ENCODE peak calls at places on chromosomes 13 and 19, in five cellular contexts. I is neuronal stem cell, E is trophoblast cell, Z is H9, Y is H1. U is an unnamed sample.

GRCh38 chr13:100721885-100722512 is 47.4 kb upstream of the TMTC4 start:
- DNase-seq in E (peak), Z (peak), Y (peak), I (peak), U (peak)

GRCh38 chr13:97282705-97283104 is 60.6 kb downstream of the MBNL2 start:
- DNase-seq in Z (no peak), I (no peak), E (no peak), Y (no peak), U (no peak)

GRCh38 chr13:52371736-52372247 is 34.2 kb downstream of the THSD1 start:
- DNase-seq in Y (no peak), E (no peak), Z (no peak), I (peak), U (peak)

GRCh38 chr19:19137556-19138109 is 645 bp downstream of the TMEM161A start:
- DNase-seq in Y (no peak), E (no peak), Z (peak), I (no peak), U (peak)

GRCh38 chr19:17058236-17058635 is 17.0 kb downstream of the HAUS8 start:
- DNase-seq in I (no peak), Y (no peak), E (no peak), Z (no peak), U (peak)

GRCh38 chr19:18464646-18465045 is 26.7 kb upstream of the ISYNA1 start:
- DNase-seq in E (no peak), Y (no peak), Z (no peak), I (no peak), U (peak)

GRCh38 chr13:31909889-31910551 is 121.6 kb upstream of the FRY start:
- DNase-seq in E (peak), Y (no peak), Z (no peak), I (peak), U (peak)

GRCh38 chr19:5844456-5845433 is 5.2 kb upstream of the FUT6 start:
- DNase-seq in Y (no peak), Z (no peak), I (no peak), E (no peak), U (no peak)

GRCh38 chr13:74695021-74695800 is 561.0 kb upstream of the KLF12 start:
- DNase-seq in I (no peak), Z (no peak), Y (no peak), E (no peak), U (no peak)

GRCh38 chr19:29454109-29454508 is 71.7 kb upstream of the VSTM2B start:
- DNase-seq in Z (no peak), E (no peak), Y (peak), I (no peak), U (no peak)

GRCh38 chr13:88189724-88190123 is 518.6 kb downstream of the SLITRK5 start:
- DNase-seq in I (no peak), Z (no peak), E (no peak), Y (no peak), U (no peak)

GRCh38 chr13:26457212-26457611 is 100.3 kb upstream of the WASF3 start:
- DNase-seq in E (peak), Y (no peak), I (no peak), Z (no peak), U (peak)

GRCh38 chr19:57527136-57527881 is at the start of gene ZNF549:
- DNase-seq in Y (peak), I (peak), Z (peak), E (peak), U (peak)

GRCh38 chr13:75326173-75327131 is 155.5 kb downstream of the TBC1D4 start:
- DNase-seq in E (no peak), Z (no peak), Y (no peak), I (no peak), U (peak)

GRCh38 chr19:19460761-19461265 is 54.5 kb downstream of the TSSK6 start:
- DNase-seq in E (no peak), Y (no peak), I (no peak), Z (peak), U (peak)

GRCh38 chr19:29849234-29849633 is 37.4 kb downstream of the CCNE1 start:
- DNase-seq in E (no peak), Y (no peak), Z (no peak), I (no peak), U (no peak)

GRCh38 chr13:27442797-27443196 is 7.6 kb downstream of the MTIF3 start:
- DNase-seq in Z (no peak), I (no peak), E (no peak), Y (no peak), U (no peak)

GRCh38 chr19:55471266-55471665 is 5.2 kb upstream of the ZNF628 start:
- DNase-seq in Y (no peak), I (no peak), Z (no peak), E (no peak), U (no peak)
- H3K4me2 ChIP-seq in Y (no peak), I (no peak), Z (no peak), E (no peak), U (no peak)

GRCh38 chr13:46586766-46587509 is 34.0 kb downstream of the LRCH1 start:
- DNase-seq in I (no peak), Z (no peak), Y (no peak), E (no peak), U (peak)

GRCh38 chr13:46580362-46580839 is 27.4 kb downstream of the LRCH1 start:
- DNase-seq in Z (no peak), I (no peak), Y (no peak), E (no peak), U (no peak)

GRCh38 chr13:46577656-46578589 is 25.0 kb downstream of the LRCH1 start:
- DNase-seq in I (no peak), Z (no peak), Y (no peak), E (no peak), U (peak)

GRCh38 chr13:46578590-46578975 is 25.6 kb downstream of the LRCH1 start:
- DNase-seq in I (no peak), E (no peak), Z (no peak), Y (no peak), U (no peak)

GRCh38 chr13:46582190-46582589 is 29.2 kb downstream of the LRCH1 start:
- DNase-seq in Y (no peak), Z (no peak), E (no peak), I (no peak), U (no peak)
- H2BK12ac ChIP-seq in Y (no peak), Z (no peak), E (no peak), I (no peak), U (no peak)

GRCh38 chr19:3375221-3376088 is 9.1 kb downstream of the NFIC start:
- DNase-seq in I (no peak), Y (no peak), Z (no peak), E (no peak), U (peak)
- H3K4me2 ChIP-seq in I (no peak), Y (no peak), Z (no peak), E (no peak), U (peak)

GRCh38 chr19:28037186-28037585 is 1175.8 kb downstream of the UQCRFS1 start:
- DNase-seq in I (no peak), E (no peak), Y (no peak), Z (no peak), U (no peak)
- H2BK12ac ChIP-seq in I (no peak), E (no peak), Y (no peak), Z (no peak), U (no peak)

GRCh38 chr19:40721140-40721486 is 4.2 kb downstream of the ITPKC start:
- DNase-seq in Z (no peak), E (no peak), Y (no peak), I (no peak), U (no peak)
- H3K4me2 ChIP-seq in Z (no peak), E (no peak), Y (no peak), I (no peak), U (no peak)

U was measured in mesenchymal stem cell.